ENCODE peak calls at places on chromosomes 12 and 14, in ten cellular contexts. Z is AG04450, I is pancreas, F is Calu3, P is A549, G is lower leg skin, U is fibroblast of the aortic adventitia, D is keratinocyte, V is GM12865, W is astrocyte. B is an unnamed sample.

GRCh38 chr14:24425704-24426103 is 3.8 kb downstream of the CBLN3 start:
- DNase-seq in Z (no peak), I (no peak), F (no peak), P (peak; percentile 46), G (no peak), U (peak; percentile 94), D (no peak), V (no peak), W (peak; percentile 66), B (no peak)

GRCh38 chr14:49820176-49820575 is 32.4 kb downstream of the NEMF start:
- DNase-seq in Z (no peak), I (no peak), F (no peak), P (no peak), G (no peak), U (no peak), D (no peak), V (no peak), W (no peak), B (no peak)

GRCh38 chr12:54139030-54139429 is 49.8 kb downstream of the SMUG1 start:
- DNase-seq in Z (no peak), I (no peak), F (no peak), P (no peak), G (no peak), U (no peak), D (no peak), V (no peak), W (no peak), B (no peak)

GRCh38 chr12:42589465-42590323 is at the start of gene PRICKLE1:
- DNase-seq in Z (no peak), I (peak; percentile 37), F (peak; percentile 48), P (peak; percentile 25), G (no peak), U (peak; percentile 64), D (no peak), V (peak; percentile 43), W (peak; percentile 71), B (peak; percentile 74)

GRCh38 chr12:128820723-128821432 is 2.9 kb downstream of the SLC15A4 start:
- DNase-seq in Z (no peak), I (peak; percentile 43), F (no peak), P (no peak), G (no peak), U (no peak), D (no peak), V (peak; percentile 94), W (no peak), B (no peak)

GRCh38 chr12:26126340-26127284 is 1.8 kb upstream of the BHLHE41 start:
- DNase-seq in Z (no peak), I (peak; percentile 84), F (peak; percentile 86), P (peak; percentile 80), G (peak; percentile 97), U (peak; percentile 73), D (no peak), V (peak; percentile 48), W (peak; percentile 77), B (peak; percentile 88)

GRCh38 chr14:104702106-104702505 is 12.7 kb downstream of the INF2 start:
- DNase-seq in Z (no peak), I (no peak), F (no peak), P (no peak), G (no peak), U (no peak), D (no peak), V (no peak), W (no peak), B (no peak)

GRCh38 chr12:119940881-119941280 is 48.2 kb upstream of the BICDL1 start:
- DNase-seq in Z (no peak), I (no peak), F (peak; percentile 20), P (peak; percentile 88), G (no peak), U (peak; percentile 69), D (peak; percentile 45), V (no peak), W (peak; percentile 79), B (no peak)

GRCh38 chr14:90416649-90417237 is 19.9 kb downstream of the CALM1 start:
- DNase-seq in Z (no peak), I (no peak), F (no peak), P (no peak), G (peak; percentile 25), U (no peak), D (no peak), V (no peak), W (no peak), B (no peak)

GRCh38 chr12:130965214-130965613 is 11.5 kb downstream of the ADGRD1 start:
- DNase-seq in Z (no peak), I (no peak), F (no peak), P (no peak), G (no peak), U (peak; percentile 12), D (no peak), V (no peak), W (no peak), B (no peak)

GRCh38 chr12:112627851-112628250 is 163.7 kb upstream of the RPH3A start:
- DNase-seq in Z (no peak), I (no peak), F (no peak), P (no peak), G (peak; percentile 52), U (no peak), D (no peak), V (no peak), W (no peak), B (no peak)

GRCh38 chr12:125614058-125614457 is 548.8 kb downstream of the AACS start:
- DNase-seq in Z (no peak), I (no peak), F (no peak), P (no peak), G (no peak), U (no peak), D (no peak), V (no peak), W (no peak), B (no peak)

GRCh38 chr14:94460631-94461416 is 8.2 kb upstream of the SERPINA11 start:
- DNase-seq in Z (no peak), I (no peak), F (no peak), P (no peak), G (peak; percentile 54), U (no peak), D (no peak), V (peak; percentile 54), W (no peak), B (no peak)

GRCh38 chr14:94458558-94459200 is 6.1 kb upstream of the SERPINA11 start:
- DNase-seq in Z (no peak), I (no peak), F (no peak), P (no peak), G (peak; percentile 23), U (peak; percentile 47), D (no peak), V (no peak), W (no peak), B (no peak)

GRCh38 chr14:94461526-94462218 is 9.1 kb upstream of the SERPINA11 start:
- DNase-seq in Z (no peak), I (no peak), F (no peak), P (no peak), G (peak; percentile 78), U (no peak), D (no peak), V (no peak), W (peak; percentile 10), B (no peak)

GRCh38 chr14:94455928-94456327 is 3.3 kb upstream of the SERPINA11 start:
- DNase-seq in Z (no peak), I (no peak), F (no peak), P (no peak), G (no peak), U (no peak), D (no peak), V (no peak), W (no peak), B (no peak)

GRCh38 chr14:94458096-94458495 is 5.5 kb upstream of the SERPINA11 start:
- DNase-seq in Z (no peak), I (no peak), F (no peak), P (no peak), G (no peak), U (no peak), D (no peak), V (no peak), W (no peak), B (no peak)
- TF ChIP-seq CTCF in Z (no peak), I (no peak), F (no peak), P (no peak), G (no peak), U (no peak), D (no peak), V (no peak), W (no peak), B (no peak)

GRCh38 chr12:100651108-100651507 is 77.6 kb downstream of the GAS2L3 start:
- DNase-seq in Z (no peak), I (no peak), F (no peak), P (no peak), G (no peak), U (no peak), D (no peak), V (no peak), W (no peak), B (no peak)
- TF ChIP-seq CTCF in Z (no peak), I (no peak), F (peak; percentile 54), P (no peak), G (no peak), U (no peak), D (no peak), V (no peak), W (no peak), B (peak; percentile 39)

GRCh38 chr14:37195327-37195726 is 2.4 kb upstream of the MIPOL1 start:
- DNase-seq in Z (peak; percentile 21), I (no peak), F (peak; percentile 3), P (no peak), G (no peak), U (peak; percentile 22), D (no peak), V (no peak), W (peak; percentile 68), B (no peak)
- TF ChIP-seq CTCF in Z (no peak), I (no peak), F (no peak), P (no peak), G (no peak), U (no peak), D (no peak), V (no peak), W (no peak), B (no peak)

GRCh38 chr12:46303039-46303666 is 34.3 kb upstream of the SLC38A1 start:
- DNase-seq in Z (no peak), I (peak; percentile 38), F (peak; percentile 16), P (peak; percentile 39), G (no peak), U (peak; percentile 55), D (peak; percentile 41), V (peak; percentile 62), W (peak; percentile 8), B (peak; percentile 60)

GRCh38 chr12:46299846-46300245 is 31.0 kb upstream of the SLC38A1 start:
- DNase-seq in Z (no peak), I (no peak), F (no peak), P (no peak), G (no peak), U (no peak), D (no peak), V (no peak), W (no peak), B (no peak)

GRCh38 chr12:46300906-46301305 is 32.1 kb upstream of the SLC38A1 start:
- DNase-seq in Z (no peak), I (peak; percentile 16), F (no peak), P (no peak), G (no peak), U (no peak), D (no peak), V (no peak), W (no peak), B (no peak)

DNA sequence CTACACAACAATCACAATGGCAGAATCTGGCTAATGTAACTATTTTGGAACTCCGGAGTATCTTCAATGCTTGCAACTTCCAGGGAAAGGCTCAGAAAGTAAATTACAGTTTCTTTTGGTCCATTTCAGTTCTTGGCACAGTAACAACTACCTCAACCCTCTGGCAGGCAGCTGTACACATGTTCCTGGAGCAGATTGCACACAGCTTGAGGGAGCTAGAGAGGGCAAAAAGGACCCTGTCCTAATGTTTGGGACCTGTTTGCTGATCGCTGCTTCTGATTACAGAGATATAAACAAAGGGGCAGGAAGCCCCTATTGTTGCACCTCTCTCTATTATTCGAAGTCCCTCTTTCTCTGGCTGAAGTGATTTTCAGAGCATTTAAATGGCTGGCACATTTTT is 35.2 kb upstream of the SLC38A1 start:
- DNase-seq in Z (no peak), I (no peak), F (no peak), P (no peak), G (no peak), U (peak; percentile 44), D (no peak), V (no peak), W (no peak), B (no peak)
- TF ChIP-seq CTCF in Z (no peak), I (no peak), F (no peak), P (no peak), G (no peak), U (no peak), D (no peak), V (no peak), W (no peak), B (no peak)

B was measured in BE2C.